ENCODE peak calls at places on chromosomes 13 and 19, in six cellular contexts. F, D, K, R, I and N are unnamed samples.

GRCh38 chr13:42495256-42495655 is 78.7 kb upstream of the TNFSF11 start:
- DNase-seq in I (no peak), F (no peak), R (no peak), K (no peak), D (no peak), N (peak; percentile 13)

GRCh38 chr13:46858163-46858562 is 38.7 kb downstream of the HTR2A start:
- DNase-seq in F (no peak), K (no peak), I (no peak), R (no peak), D (no peak), N (no peak)

GRCh38 chr13:39397866-39398265 is 205.1 kb downstream of the LHFPL6 start:
- DNase-seq in I (no peak), R (no peak), K (no peak), F (no peak), D (no peak), N (no peak)

GRCh38 chr19:49391581-49392399 is 3.7 kb downstream of the KASH5 start:
- DNase-seq in R (peak; percentile 63), I (peak; percentile 87), K (peak; percentile 82), F (peak; percentile 93), D (peak; percentile 87), N (peak; percentile 55)

GRCh38 chr13:30796132-30796832 is 60.9 kb downstream of the ALOX5AP start:
- DNase-seq in I (no peak), D (no peak), K (no peak), F (peak; percentile 25), R (no peak), N (peak; percentile 29)

GRCh38 chr19:55005684-55006488 is 32.2 kb downstream of the GP6 start:
- DNase-seq in K (no peak), F (peak; percentile 82), R (peak; percentile 12), D (no peak), I (peak; percentile 88), N (no peak)

GRCh38 chr13:42350141-42350540 is 78.2 kb downstream of the AKAP11 start:
- DNase-seq in I (no peak), K (no peak), D (no peak), F (no peak), R (no peak), N (no peak)

GRCh38 chr13:46905249-46905648 is 8.4 kb upstream of the HTR2A start:
- DNase-seq in I (no peak), R (no peak), K (no peak), D (no peak), F (no peak), N (no peak)

GRCh38 chr19:5926641-5927438 is 12.8 kb downstream of the CAPS start:
- DNase-seq in D (no peak), F (no peak), I (no peak), K (no peak), R (no peak), N (no peak)

GRCh38 chr13:101149735-101150380 is 266.4 kb downstream of the NALCN start:
- DNase-seq in K (no peak), D (peak; percentile 35), F (peak; percentile 3), I (no peak), R (no peak), N (peak; percentile 38)

GRCh38 chr13:80086304-80086721 is 254.6 kb downstream of the SPRY2 start:
- DNase-seq in R (no peak), F (no peak), K (no peak), D (no peak), I (no peak), N (no peak)

GRCh38 chr19:33887891-33888290 is 91.2 kb downstream of the KCTD15 start:
- DNase-seq in I (no peak), R (no peak), D (no peak), F (no peak), K (no peak), N (no peak)

GRCh38 chr13:39016789-39017188 is 21.1 kb downstream of the PROSER1 start:
- DNase-seq in K (no peak), R (peak; percentile 12), F (peak; percentile 16), I (peak; percentile 21), D (no peak), N (peak; percentile 47)

GRCh38 chr19:38506723-38507550 is 73.4 kb downstream of the RYR1 start:
- DNase-seq in R (peak; percentile 47), K (peak; percentile 99), I (peak; percentile 100), D (peak; percentile 100), F (peak; percentile 100), N (peak; percentile 68)

GRCh38 chr19:40139533-40140287 is 49.0 kb upstream of the ZNF780A start:
- DNase-seq in I (peak; percentile 47), R (peak; percentile 35), D (no peak), K (peak; percentile 47), F (peak; percentile 79), N (peak; percentile 50)

GRCh38 chr19:9018163-9018875 is 8.1 kb upstream of the MUC16 start:
- DNase-seq in F (peak; percentile 14), R (no peak), K (no peak), D (no peak), I (no peak), N (no peak)

GRCh38 chr19:50311723-50312635 is 17.2 kb downstream of the KCNC3 start:
- DNase-seq in K (peak; percentile 89), D (peak; percentile 82), R (peak; percentile 59), F (peak; percentile 94), I (peak; percentile 85), N (no peak)

GRCh38 chr19:51784922-51785690 is 9.9 kb upstream of the FPR3 start:
- DNase-seq in K (no peak), I (peak; percentile 51), R (no peak), F (no peak), D (no peak), N (no peak)

GRCh38 chr13:79404361-79404760 is 1.7 kb downstream of the RBM26 start:
- DNase-seq in F (no peak), R (no peak), K (no peak), I (no peak), D (no peak), N (peak; percentile 36)

GRCh38 chr13:88142653-88143052 is 471.5 kb downstream of the SLITRK5 start:
- DNase-seq in K (no peak), I (no peak), F (no peak), D (no peak), R (no peak), N (no peak)

GRCh38 chr19:17109962-17110598 is 34.5 kb downstream of the MYO9B start:
- DNase-seq in D (no peak), K (no peak), I (no peak), F (no peak), R (no peak), N (no peak)

GRCh38 chr13:28609936-28610335 is 49.0 kb upstream of the POMP start:
- DNase-seq in D (no peak), K (no peak), F (no peak), R (no peak), I (no peak), N (no peak)

GRCh38 chr13:70905035-70905434 is 796.8 kb upstream of the KLHL1 start:
- DNase-seq in D (no peak), R (no peak), K (no peak), I (no peak), F (no peak), N (peak; percentile 90)

GRCh38 chr13:66312312-66313087 is 917.6 kb downstream of the PCDH9 start:
- DNase-seq in R (peak; percentile 6), D (no peak), F (peak; percentile 17), K (no peak), I (no peak), N (peak; percentile 43)

GRCh38 chr13:20573186-20573585 is 6.2 kb downstream of the IFT88 start:
- DNase-seq in R (no peak), F (no peak), I (no peak), K (no peak), D (no peak), N (no peak)

GRCh38 chr19:45630463-45630862 is 8.7 kb downstream of the EML2 start:
- DNase-seq in F (peak; percentile 63), K (no peak), R (no peak), I (no peak), D (no peak), N (peak; percentile 89)

GRCh38 chr19:47274891-47275865 is 493 bp downstream of the INAFM1 start:
- DNase-seq in D (peak; percentile 45), K (peak; percentile 77), R (no peak), F (no peak), I (no peak), N (peak; percentile 42)
- TF ChIP-seq JUN in D (no peak), K (no peak), R (no peak), F (peak; percentile 23), I (no peak), N (no peak)

DNA sequence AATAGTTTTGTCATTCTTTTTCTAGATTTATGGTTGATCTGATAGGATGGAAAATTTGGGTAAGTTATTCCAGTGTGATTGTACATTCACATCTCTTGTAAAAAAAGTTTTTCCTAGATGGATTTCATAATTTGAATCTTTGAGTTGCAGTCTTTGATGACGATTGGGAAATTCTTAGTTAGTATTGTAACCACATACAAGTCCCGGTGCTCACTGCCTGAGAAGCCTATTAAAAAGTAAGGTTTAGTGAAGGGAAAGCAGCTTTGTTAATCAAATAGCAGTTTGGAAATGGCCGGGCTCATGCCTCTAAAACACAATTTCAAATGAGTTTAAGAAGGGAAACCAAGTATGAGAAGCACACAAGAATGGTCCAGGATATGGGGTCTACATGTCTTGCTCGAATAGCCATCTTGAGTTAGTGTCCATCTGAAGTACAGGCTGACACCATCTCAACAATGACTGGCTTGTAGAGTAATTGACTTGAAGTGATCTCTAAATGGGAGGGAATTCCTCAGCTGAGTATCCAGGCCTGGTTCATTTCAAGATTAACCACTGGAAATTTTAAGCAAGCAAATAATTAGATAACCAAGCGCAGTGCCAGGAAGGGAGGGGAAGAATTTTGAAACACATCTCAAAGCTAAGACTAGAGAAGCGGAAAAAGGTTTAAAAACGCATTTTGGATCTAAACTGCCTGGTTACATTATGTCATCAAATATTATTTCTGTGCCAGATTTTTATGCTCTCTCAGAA is 1145.6 kb upstream of the MIR17HG start:
- DNase-seq in F (no peak), K (no peak), I (no peak), D (no peak), R (no peak), N (no peak)
- TF ChIP-seq JUN in F (no peak), K (no peak), I (no peak), D (no peak), R (no peak), N (no peak)

GRCh38 chr19:24073807-24074206 is 13.2 kb upstream of the ZNF254 start:
- DNase-seq in D (no peak), K (no peak), I (no peak), F (no peak), R (no peak), N (no peak)

GRCh38 chr19:24074720-24075119 is 12.3 kb upstream of the ZNF254 start:
- DNase-seq in I (no peak), K (no peak), R (no peak), F (no peak), D (no peak), N (no peak)

GRCh38 chr19:24072720-24073119 is 14.3 kb upstream of the ZNF254 start:
- DNase-seq in F (no peak), I (no peak), D (no peak), R (no peak), K (no peak), N (no peak)

GRCh38 chr19:24078688-24079087 is 8.3 kb upstream of the ZNF254 start:
- DNase-seq in F (no peak), K (no peak), I (no peak), D (peak; percentile 15), R (no peak), N (no peak)
- TF ChIP-seq JUN in F (no peak), K (no peak), I (no peak), D (no peak), R (no peak), N (no peak)

GRCh38 chr13:33096886-33097610 is 80.8 kb downstream of the KL start:
- DNase-seq in K (no peak), I (no peak), D (no peak), F (no peak), R (no peak), N (no peak)
- TF ChIP-seq JUN in K (no peak), I (no peak), D (no peak), F (no peak), R (no peak), N (no peak)